ENCODE peak calls at places on chromosome 15, in four cellular contexts. X is A549, O is fibroblast of villous mesenchyme, K is NT2/D1. P is an unnamed sample.

GRCh38 chr15:64532921-64533320 is 72.5 kb downstream of the ZNF609 start:
- DNase-seq in X (no peak), O (peak), K (no peak), P (no peak)

GRCh38 chr15:69293741-69294615 is 4.7 kb upstream of the PAQR5 start:
- DNase-seq in O (no peak), X (no peak), K (no peak), P (no peak)

GRCh38 chr15:78808550-78808949 is 2.7 kb downstream of the ADAMTS7 start:
- DNase-seq in X (peak), K (no peak), O (peak), P (peak)

GRCh38 chr15:91049378-91050127 is 27.2 kb upstream of the VPS33B start:
- DNase-seq in X (peak), K (peak), O (peak), P (peak)

GRCh38 chr15:66936864-66937245 is 128.5 kb upstream of the SMAD3 start:
- DNase-seq in O (no peak), X (no peak), K (no peak), P (peak)

GRCh38 chr15:75661041-75661778 is 13.5 kb downstream of the SNX33 start:
- DNase-seq in X (peak), O (peak), K (no peak), P (peak)

GRCh38 chr15:50077655-50078054 is 41.4 kb downstream of the ATP8B4 start:
- DNase-seq in O (no peak), K (no peak), X (no peak), P (no peak)

GRCh38 chr15:62445244-62445643 is 280.2 kb upstream of the C2CD4B start:
- DNase-seq in X (no peak), K (no peak), O (no peak), P (no peak)

GRCh38 chr15:64044315-64045105 is 1.8 kb downstream of the DAPK2 start:
- DNase-seq in X (no peak), K (no peak), O (no peak), P (no peak)

GRCh38 chr15:34637305-34637704 is 53.9 kb upstream of the GOLGA8B start:
- DNase-seq in K (no peak), O (no peak), X (no peak), P (no peak)

GRCh38 chr15:101175396-101175795 is 76.5 kb downstream of the CHSY1 start:
- DNase-seq in X (no peak), K (no peak), O (no peak), P (no peak)

GRCh38 chr15:83243634-83244033 is 36.0 kb upstream of the HDGFL3 start:
- DNase-seq in O (no peak), X (no peak), K (no peak), P (no peak)

GRCh38 chr15:78988361-78988911 is 43.6 kb upstream of the CTSH start:
- DNase-seq in O (peak), K (no peak), X (peak), P (peak)

GRCh38 chr15:94653071-94653470 is 421.7 kb downstream of the MCTP2 start:
- DNase-seq in K (no peak), O (no peak), X (no peak), P (no peak)

GRCh38 chr15:101043911-101044624 is 124.9 kb downstream of the LRRK1 start:
- DNase-seq in O (no peak), K (no peak), X (no peak), P (no peak)

GRCh38 chr15:45653702-45654424 is 19.0 kb downstream of the SQOR start:
- DNase-seq in O (no peak), X (no peak), K (no peak), P (peak)

GRCh38 chr15:63374686-63375520 is 6.7 kb downstream of the CA12 start:
- DNase-seq in O (peak), X (no peak), K (no peak), P (peak)

GRCh38 chr15:60442763-60443162 is 36.2 kb downstream of the ICE2 start:
- DNase-seq in K (no peak), X (no peak), O (no peak), P (no peak)

GRCh38 chr15:98682992-98683701 is 34.8 kb downstream of the IGF1R start:
- DNase-seq in X (no peak), O (peak), K (no peak), P (peak)

GRCh38 chr15:82846621-82847020 is 37.2 kb downstream of the WHAMM start:
- DNase-seq in K (no peak), X (no peak), O (no peak), P (no peak)

GRCh38 chr15:40322531-40323238 is 807 bp upstream of the INAFM2 start:
- DNase-seq in K (no peak), X (no peak), O (no peak), P (no peak)

GRCh38 chr15:95559875-95560394 is 770.6 kb upstream of the NR2F2 start:
- DNase-seq in O (peak), X (peak), K (no peak), P (peak)

GRCh38 chr15:62928242-62928995 is 114.1 kb upstream of the TPM1 start:
- DNase-seq in O (peak), X (peak), K (no peak), P (peak)

GRCh38 chr15:32936283-32936918 is 218.6 kb downstream of the GREM1 start:
- DNase-seq in X (peak), O (peak), K (no peak), P (peak)

GRCh38 chr15:68576253-68577236 is 2.2 kb upstream of the CORO2B start:
- DNase-seq in X (no peak), K (no peak), O (no peak), P (no peak)

GRCh38 chr15:48052871-48053383 is 67.9 kb upstream of the SLC24A5 start:
- DNase-seq in O (peak), X (no peak), K (no peak), P (peak)

GRCh38 chr15:42494998-42495360 is 455 bp upstream of the SNAP23 start:
- DNase-seq in K (no peak), X (peak), O (peak), P (peak)

GRCh38 chr15:40436116-40436891 is 4.4 kb upstream of the BAHD1 start:
- DNase-seq in K (no peak), O (no peak), X (no peak), P (no peak)

GRCh38 chr15:96500491-96500890 is 170.0 kb downstream of the NR2F2 start:
- DNase-seq in X (no peak), K (no peak), O (no peak), P (no peak)

GRCh38 chr15:94631608-94632007 is 400.2 kb downstream of the MCTP2 start:
- DNase-seq in X (no peak), K (no peak), O (no peak), P (no peak)

GRCh38 chr15:41675337-41675736 is 15.1 kb downstream of the MGA start:
- DNase-seq in X (no peak), K (no peak), O (no peak), P (no peak)

GRCh38 chr15:40320931-40321371 is 2.5 kb upstream of the INAFM2 start:
- DNase-seq in K (no peak), X (peak), O (peak), P (peak)

GRCh38 chr15:59296181-59296617 is 76.5 kb downstream of the MYO1E start:
- DNase-seq in O (peak), X (no peak), K (no peak), P (peak)

GRCh38 chr15:59312199-59312598 is 60.5 kb downstream of the MYO1E start:
- DNase-seq in K (no peak), X (no peak), O (no peak), P (no peak)

GRCh38 chr15:70321106-70321809 is 223.5 kb upstream of the TLE3 start:
- DNase-seq in O (peak), K (no peak), X (no peak), P (no peak)

GRCh38 chr15:89777073-89777820 is 1.1 kb downstream of the MESP2 start:
- DNase-seq in O (no peak), K (no peak), X (no peak), P (no peak)
- H3K4me3 ChIP-seq in O (no peak), K (no peak), X (no peak), P (no peak)

DNA sequence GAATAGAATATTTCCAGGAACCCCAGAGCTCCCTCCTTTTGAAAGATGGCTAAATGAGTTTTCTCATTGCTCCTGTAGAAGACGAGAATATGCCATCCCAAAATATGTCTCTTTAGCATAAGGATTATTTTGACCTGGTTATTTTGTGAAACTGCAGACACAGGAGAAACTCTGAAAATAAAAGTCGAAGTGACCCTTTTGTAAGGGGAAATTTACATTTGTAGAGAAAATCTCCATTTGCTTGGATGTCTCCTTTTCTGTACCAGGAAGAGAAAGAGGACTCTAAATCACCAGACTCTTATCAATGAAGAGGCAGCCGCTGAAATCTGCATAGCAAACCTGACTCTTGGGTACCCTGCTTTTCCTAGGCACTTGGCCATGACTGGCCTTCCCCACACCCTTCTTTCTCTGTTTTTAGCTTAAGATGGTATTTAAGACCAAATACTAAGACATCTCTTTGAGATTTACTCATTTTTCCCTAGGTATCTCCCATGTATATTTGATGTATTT is 98.0 kb upstream of the UBE3A start:
- DNase-seq in K (peak), X (no peak), O (no peak), P (no peak)
- H3K4me3 ChIP-seq in K (no peak), X (no peak), O (no peak), P (no peak)

GRCh38 chr15:85709250-85709649 is 85.5 kb downstream of the KLHL25 start:
- DNase-seq in O (peak), K (no peak), X (no peak), P (no peak)

GRCh38 chr15:85708402-85708932 is 86.3 kb downstream of the KLHL25 start:
- DNase-seq in K (no peak), O (peak), X (no peak), P (no peak)

GRCh38 chr15:85706779-85707518 is 87.8 kb downstream of the KLHL25 start:
- DNase-seq in K (no peak), X (no peak), O (peak), P (peak)

GRCh38 chr15:85710340-85710842 is 84.3 kb downstream of the KLHL25 start:
- DNase-seq in O (no peak), K (no peak), X (no peak), P (no peak)

DNA sequence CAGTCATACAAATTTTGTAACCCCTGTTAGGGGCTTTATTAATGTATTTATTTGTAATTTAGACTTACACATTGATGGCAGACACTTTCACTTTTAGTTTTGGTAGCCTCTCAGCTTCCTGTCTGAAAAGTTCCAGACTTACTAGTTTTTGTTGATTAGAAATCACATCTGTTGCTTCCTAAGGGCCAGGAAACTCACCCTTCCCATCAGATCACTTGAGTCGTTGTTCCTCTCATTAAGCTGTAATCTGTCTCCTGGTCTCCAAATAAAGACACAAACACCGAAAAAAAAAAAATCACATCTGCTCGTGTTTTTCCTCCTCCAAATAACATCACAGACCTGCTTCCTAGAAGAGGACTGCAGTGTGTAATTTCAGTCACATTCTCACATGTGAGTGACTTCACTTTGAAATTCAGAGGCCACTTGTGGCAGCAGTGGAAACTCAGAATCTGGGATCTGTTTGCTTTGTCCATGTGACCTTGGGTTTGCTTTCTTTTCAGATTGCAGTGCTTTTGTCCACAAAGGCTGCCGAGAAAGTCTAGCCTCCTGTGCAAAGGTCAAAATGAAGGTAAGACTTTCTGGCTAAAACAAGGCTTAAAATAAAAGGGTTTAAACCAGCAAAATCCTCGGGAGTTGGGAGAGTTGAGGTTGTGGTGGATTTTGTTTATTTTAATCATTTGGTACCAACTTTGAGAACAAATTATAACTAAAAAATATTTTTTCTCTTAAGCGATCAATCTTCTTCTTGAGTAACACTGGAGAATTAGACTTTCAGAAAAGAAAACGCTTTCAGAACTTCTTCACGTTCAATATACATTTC is 87.0 kb downstream of the KLHL25 start:
- DNase-seq in O (peak), K (no peak), X (no peak), P (peak)
- H3K4me3 ChIP-seq in O (peak), K (no peak), X (peak), P (peak)

DNA sequence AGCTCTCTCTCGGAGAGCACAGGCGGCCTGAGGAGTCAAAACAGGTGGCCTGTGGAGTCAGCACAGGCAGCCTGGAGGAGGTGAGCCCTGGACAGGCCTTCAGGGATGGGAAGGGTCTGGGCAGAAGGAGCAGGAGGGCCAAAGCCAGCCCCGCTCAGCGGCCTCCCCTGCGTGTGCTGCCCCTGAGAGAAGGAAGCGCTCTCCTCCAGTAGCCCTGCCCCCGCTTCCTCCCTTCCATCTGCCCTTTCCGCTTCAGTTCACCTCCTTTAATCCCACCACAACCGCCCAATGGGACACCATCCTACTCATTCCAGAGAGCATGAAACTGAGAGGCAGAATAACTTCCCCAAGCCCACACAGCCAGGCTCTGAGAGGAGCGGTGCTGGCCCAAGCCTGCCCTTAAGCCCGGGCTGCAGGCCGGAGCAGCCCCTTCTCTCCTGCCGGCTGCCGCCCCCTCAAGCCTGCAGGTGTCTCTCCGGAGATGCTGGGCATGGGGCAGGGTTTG is 3.2 kb upstream of the NR2E3 start:
- DNase-seq in X (no peak), O (no peak), K (peak), P (no peak)
- H3K4me3 ChIP-seq in X (no peak), O (no peak), K (peak), P (no peak)